ENCODE peak calls at places on chromosomes 4 and X, in nine cellular contexts. Z, I, L, E, H, C, R, Y and B are unnamed samples.

GRCh38 chr4:177339794-177340374 is 30.2 kb downstream of the NEIL3 start:
- DNase-seq in I (no peak), Y (no peak), E (no peak), R (no peak), Z (peak), H (peak), L (peak), C (peak), B (no peak)

GRCh38 chr4:14810121-14810520 is 192.2 kb upstream of the CPEB2 start:
- DNase-seq in R (no peak), H (no peak), Y (no peak), I (no peak), L (no peak), C (no peak), Z (no peak), E (no peak), B (no peak)

GRCh38 chrX:110086162-110086915 is 83.4 kb downstream of the TMEM164 start:
- DNase-seq in E (no peak), H (peak), Z (no peak), Y (no peak), L (peak), I (no peak), C (no peak), R (no peak), B (no peak)

GRCh38 chr4:184215709-184216328 is 1.9 kb downstream of the ENPP6 start:
- DNase-seq in E (no peak), C (no peak), Z (no peak), H (no peak), Y (no peak), R (peak), I (no peak), L (no peak), B (no peak)

GRCh38 chrX:136170109-136170800 is 22.9 kb downstream of the FHL1 start:
- DNase-seq in H (peak), I (no peak), L (no peak), C (peak), Y (no peak), E (no peak), R (no peak), Z (no peak), B (no peak)

GRCh38 chrX:17081969-17082368 is 135.5 kb downstream of the REPS2 start:
- DNase-seq in Z (no peak), I (no peak), H (no peak), C (no peak), L (no peak), R (no peak), Y (no peak), E (no peak), B (no peak)

GRCh38 chrX:103464071-103464773 is 55.1 kb downstream of the RAB40A start:
- DNase-seq in R (no peak), H (peak), Z (peak), I (no peak), C (no peak), L (peak), Y (no peak), E (peak), B (peak)

GRCh38 chr4:136319789-136320470 is 1212.4 kb downstream of the PCDH18 start:
- DNase-seq in C (no peak), I (no peak), E (no peak), Z (no peak), L (peak), Y (no peak), R (no peak), H (peak), B (no peak)

GRCh38 chrX:41335590-41336331 is 1.8 kb downstream of the DDX3X start:
- DNase-seq in H (no peak), R (no peak), Y (no peak), I (no peak), Z (no peak), L (peak), C (peak), E (no peak), B (no peak)